ENCODE peak calls at places on chromosomes 6 and 20, in four cellular contexts. J, B, W and X are unnamed samples.

GRCh38 chr6:157885211-157885788 is 62.3 kb downstream of the SNX9 start:
- DNase-seq in J (no peak), B (no peak), W (no peak), X (no peak)

GRCh38 chr20:5000263-5001173 is 792 bp downstream of the SLC23A2 start:
- DNase-seq in J (peak; percentile 52), B (no peak), W (no peak), X (no peak)

GRCh38 chr6:118709859-118710350 is 58.5 kb upstream of the CEP85L start:
- DNase-seq in J (peak; percentile 63), B (no peak), W (peak; percentile 51), X (no peak)

GRCh38 chr6:4553387-4553786 is 222.8 kb upstream of the CDYL start:
- DNase-seq in J (no peak), B (no peak), W (no peak), X (no peak)

GRCh38 chr6:115984809-115985208 is 75.9 kb downstream of the FRK start:
- DNase-seq in J (no peak), B (no peak), W (no peak), X (no peak)

GRCh38 chr6:10963113-10963512 is 76.3 kb downstream of the SYCP2L start:
- DNase-seq in J (no peak), B (no peak), W (no peak), X (no peak)

GRCh38 chr20:3667434-3668037 is 4.3 kb upstream of the GFRA4 start:
- DNase-seq in J (no peak), B (no peak), W (no peak), X (no peak)

GRCh38 chr6:118618676-118619377 is 32.6 kb downstream of the CEP85L start:
- DNase-seq in J (peak; percentile 45), B (peak; percentile 12), W (peak; percentile 1), X (peak; percentile 38)

GRCh38 chr20:62015445-62016288 is 50.0 kb downstream of the TAF4 start:
- DNase-seq in J (no peak), B (no peak), W (no peak), X (no peak)

GRCh38 chr20:63891061-63892002 is 3.6 kb upstream of the DNAJC5 start:
- DNase-seq in J (no peak), B (no peak), W (no peak), X (no peak)

GRCh38 chr6:134602123-134602522 is 284.2 kb upstream of the SGK1 start:
- DNase-seq in J (no peak), B (no peak), W (no peak), X (no peak)

DNA sequence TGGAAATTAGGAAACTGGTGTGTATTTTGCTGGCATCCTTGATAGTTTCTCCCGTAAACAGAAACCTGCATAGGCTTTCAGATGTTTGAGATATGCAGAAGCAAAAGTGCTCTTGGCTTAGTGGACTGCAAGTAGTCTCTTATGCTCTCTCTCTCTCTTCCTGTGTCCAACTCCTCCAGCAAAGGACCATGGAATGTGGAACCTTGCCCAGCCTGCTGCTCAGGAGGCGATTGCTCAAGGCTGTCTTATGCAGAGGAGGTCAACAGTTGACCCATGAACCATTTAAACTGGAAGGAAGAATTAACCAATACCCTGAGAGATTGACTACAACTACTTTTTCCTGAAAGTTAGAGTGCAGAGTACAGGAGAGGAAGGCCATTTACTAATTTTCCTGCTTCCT is 105.1 kb downstream of the RPS12 start:
- DNase-seq in J (no peak), B (no peak), W (peak; percentile 87), X (no peak)
- TF ChIP-seq CTCF in J (no peak), B (no peak), W (no peak), X (no peak)

DNA sequence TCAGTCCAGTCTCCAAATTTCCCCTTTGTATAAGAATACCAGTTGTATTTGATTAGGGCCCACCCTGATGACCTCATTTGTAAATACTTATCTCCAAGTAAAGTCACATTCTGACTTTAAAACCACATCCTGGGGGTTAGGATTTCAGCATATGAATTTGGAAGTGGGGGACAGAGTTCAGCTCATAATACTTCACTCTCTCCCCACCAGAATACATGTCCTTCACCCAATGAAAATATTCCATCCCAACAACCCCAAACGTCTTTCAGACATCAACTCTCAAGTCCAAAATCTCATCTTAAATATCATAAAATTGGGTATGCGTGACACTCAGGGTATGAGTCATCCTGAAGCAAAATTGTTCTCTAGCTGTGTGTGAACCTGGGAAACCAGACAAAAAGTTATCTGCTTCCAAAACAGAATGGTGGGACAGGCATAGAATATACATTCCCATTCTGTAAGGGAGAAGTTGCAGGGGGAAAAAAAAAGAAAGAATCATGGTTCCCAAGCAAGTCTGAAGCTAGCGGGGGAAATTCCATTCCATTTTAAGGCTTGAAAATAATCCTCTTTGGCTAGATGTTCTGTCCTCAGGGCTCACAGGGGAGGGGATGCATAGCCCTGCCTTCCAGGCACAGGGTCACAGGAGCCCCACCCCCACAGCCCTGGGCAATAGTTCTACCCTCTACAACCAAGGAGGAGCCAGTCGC is 113.9 kb downstream of the ADAT2 start:
- DNase-seq in J (no peak), B (no peak), W (peak; percentile 50), X (no peak)
- TF ChIP-seq CTCF in J (no peak), B (no peak), W (no peak), X (no peak)

GRCh38 chr6:621916-622315 is 35.0 kb downstream of the HUS1B start:
- DNase-seq in J (no peak), B (no peak), W (no peak), X (no peak)

GRCh38 chr6:626236-626635 is 30.7 kb downstream of the HUS1B start:
- DNase-seq in J (no peak), B (no peak), W (no peak), X (no peak)

GRCh38 chr6:628772-629171 is 28.1 kb downstream of the HUS1B start:
- DNase-seq in J (peak; percentile 36), B (no peak), W (no peak), X (no peak)

GRCh38 chr6:622462-622861 is 34.4 kb downstream of the HUS1B start:
- DNase-seq in J (no peak), B (no peak), W (no peak), X (no peak)

DNA sequence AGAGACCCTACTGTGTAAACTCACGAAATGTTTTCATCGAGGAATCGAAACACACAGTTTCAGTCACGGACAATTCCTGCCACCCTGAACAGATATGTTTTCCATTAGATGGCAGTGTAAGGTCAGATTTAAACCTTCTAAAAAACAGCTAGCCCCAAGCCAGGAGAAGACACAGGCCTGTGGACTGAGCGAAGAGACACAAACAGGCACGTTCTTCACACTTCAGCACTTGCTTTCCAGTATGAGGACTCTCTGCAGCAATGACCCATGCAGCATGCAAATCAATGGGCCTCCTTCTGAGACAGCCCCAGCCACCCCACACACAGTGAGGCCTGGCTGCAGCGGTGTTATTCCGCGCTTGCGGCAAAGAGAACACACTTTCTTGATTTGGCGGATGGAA is 31.9 kb downstream of the HUS1B start:
- DNase-seq in J (peak; percentile 47), B (no peak), W (no peak), X (no peak)
- TF ChIP-seq CTCF in J (no peak), B (no peak), W (peak; percentile 13), X (no peak)

GRCh38 chr20:9942736-9943135 is 92.1 kb upstream of the ANKEF1 start:
- DNase-seq in J (no peak), B (no peak), W (no peak), X (no peak)
- TF ChIP-seq CTCF in J (no peak), B (no peak), W (no peak), X (no peak)

GRCh38 chr20:10179574-10180298 is 38.9 kb upstream of the SNAP25 start:
- DNase-seq in J (no peak), B (peak; percentile 8), W (no peak), X (no peak)
- TF ChIP-seq CTCF in J (peak; percentile 15), B (peak; percentile 11), W (peak; percentile 50), X (no peak)

GRCh38 chr6:34129753-34130152 is 16.1 kb downstream of the GRM4 start:
- DNase-seq in J (no peak), B (no peak), W (no peak), X (no peak)

GRCh38 chr6:34131326-34132081 is 14.4 kb downstream of the GRM4 start:
- DNase-seq in J (no peak), B (no peak), W (no peak), X (no peak)

GRCh38 chr6:34132082-34132357 is 13.9 kb downstream of the GRM4 start:
- DNase-seq in J (no peak), B (no peak), W (no peak), X (no peak)

GRCh38 chr6:34130870-34131269 is 15.0 kb downstream of the GRM4 start:
- DNase-seq in J (no peak), B (no peak), W (no peak), X (no peak)

GRCh38 chr6:34132486-34133185 is 13.3 kb downstream of the GRM4 start:
- DNase-seq in J (peak; percentile 70), B (no peak), W (no peak), X (no peak)
- TF ChIP-seq CTCF in J (no peak), B (no peak), W (no peak), X (no peak)